ENCODE peak calls at places on chromosomes 3 and 15, in six cellular contexts. S is GM12865, B is IMR-90, N is psoas muscle, F is upper lobe of right lung, Y is stomach. Q is an unnamed sample.

GRCh38 chr3:43998841-43999805 is 242.6 kb upstream of the TOPAZ1 start:
- DNase-seq in F (peak; percentile 68), B (no peak), N (no peak), S (peak; percentile 92), Y (no peak), Q (peak; percentile 63)

GRCh38 chr3:149657458-149657795 is 398 bp downstream of the WWTR1 start:
- DNase-seq in Y (peak; percentile 33), N (peak; percentile 64), F (peak; percentile 83), S (no peak), B (peak; percentile 59), Q (no peak)

GRCh38 chr3:177345049-177345972 is 148.0 kb upstream of the TBL1XR1 start:
- DNase-seq in Y (peak; percentile 90), N (peak; percentile 86), F (peak; percentile 82), S (peak; percentile 71), B (peak; percentile 96), Q (peak; percentile 96)

GRCh38 chr15:88904257-88904807 is 8.8 kb downstream of the MFGE8 start:
- DNase-seq in F (peak; percentile 31), N (no peak), S (no peak), B (no peak), Y (no peak), Q (no peak)

GRCh38 chr3:42116466-42116865 is 25.3 kb downstream of the TRAK1 start:
- DNase-seq in N (no peak), Y (no peak), B (peak; percentile 32), S (no peak), F (no peak), Q (no peak)

GRCh38 chr3:171192176-171192854 is 165.8 kb upstream of the SLC2A2 start:
- DNase-seq in F (no peak), S (no peak), Y (no peak), B (peak; percentile 94), N (no peak), Q (peak; percentile 56)

GRCh38 chr3:168096210-168096795 is 579 bp upstream of the GOLIM4 start:
- DNase-seq in B (peak; percentile 93), Y (peak; percentile 55), F (peak; percentile 79), N (peak; percentile 61), S (peak; percentile 86), Q (peak; percentile 91)

GRCh38 chr3:79184226-79184625 is 583.6 kb downstream of the ROBO1 start:
- DNase-seq in N (no peak), S (no peak), B (no peak), Y (no peak), F (no peak), Q (no peak)

GRCh38 chr3:185930393-185931107 is 7.3 kb downstream of the TRA2B start:
- DNase-seq in N (no peak), Y (no peak), F (no peak), B (peak; percentile 57), S (no peak), Q (no peak)

GRCh38 chr3:151386063-151386462 is 1.5 kb upstream of the P2RY12 start:
- DNase-seq in N (no peak), Y (no peak), S (no peak), B (no peak), F (no peak), Q (no peak)

GRCh38 chr3:83523470-83524073 is 1435.2 kb upstream of the CADM2 start:
- DNase-seq in F (no peak), S (peak; percentile 71), Y (no peak), B (no peak), N (no peak), Q (peak; percentile 83)

GRCh38 chr3:36212291-36212690 is 168.0 kb upstream of the STAC start:
- DNase-seq in F (no peak), N (no peak), S (no peak), Y (no peak), B (no peak), Q (no peak)

GRCh38 chr3:59908280-59908679 is 858.5 kb upstream of the CFAP20DC start:
- DNase-seq in N (no peak), S (no peak), B (no peak), Y (no peak), F (no peak), Q (no peak)

GRCh38 chr3:188863999-188864406 is 307.8 kb upstream of the TPRG1 start:
- DNase-seq in Y (no peak), B (peak; percentile 72), N (no peak), F (no peak), S (no peak), Q (no peak)

GRCh38 chr15:56176996-56177395 is 66.7 kb downstream of the RFX7 start:
- DNase-seq in Y (no peak), N (no peak), S (no peak), F (no peak), B (no peak), Q (peak; percentile 45)

GRCh38 chr3:158742861-158743260 is 10.6 kb upstream of the RARRES1 start:
- DNase-seq in F (no peak), Y (no peak), B (peak; percentile 61), N (no peak), S (no peak), Q (peak; percentile 38)

GRCh38 chr15:41495736-41496599 is 2.3 kb downstream of the ITPKA start:
- DNase-seq in S (no peak), Y (peak; percentile 89), B (no peak), F (no peak), N (no peak), Q (no peak)

GRCh38 chr3:40317061-40317676 is 7.7 kb downstream of the EIF1B start:
- DNase-seq in B (peak; percentile 71), F (no peak), Y (no peak), S (peak; percentile 77), N (no peak), Q (peak; percentile 75)

GRCh38 chr3:42823351-42823750 is 14.1 kb downstream of the ACKR2 start:
- DNase-seq in B (peak; percentile 11), N (no peak), F (no peak), Y (no peak), S (no peak), Q (peak; percentile 98)

GRCh38 chr3:97138914-97139541 is 324.6 kb downstream of the EPHA6 start:
- DNase-seq in Y (no peak), B (no peak), F (no peak), N (no peak), S (peak; percentile 29), Q (peak; percentile 49)

GRCh38 chr3:170233532-170233931 is 11.3 kb downstream of the PRKCI start:
- DNase-seq in F (peak; percentile 75), S (no peak), N (no peak), B (peak; percentile 94), Y (peak; percentile 76), Q (peak; percentile 71)

GRCh38 chr3:188322135-188322892 is 168.4 kb downstream of the LPP start:
- DNase-seq in Y (no peak), F (no peak), B (no peak), N (no peak), S (no peak), Q (peak; percentile 32)

GRCh38 chr3:101042996-101043686 is 49.9 kb upstream of the ABI3BP start:
- DNase-seq in Y (no peak), S (no peak), F (no peak), N (no peak), B (peak; percentile 76), Q (peak; percentile 31)

GRCh38 chr15:59662260-59662659 is 4.9 kb upstream of the GTF2A2 start:
- DNase-seq in Y (no peak), N (no peak), S (no peak), B (peak; percentile 59), F (no peak), Q (no peak)

GRCh38 chr3:147404000-147404799 is 2.1 kb downstream of the ZIC4 start:
- DNase-seq in F (no peak), N (no peak), S (no peak), B (no peak), Y (no peak), Q (no peak)

GRCh38 chr15:101232677-101233076 is 19.2 kb downstream of the CHSY1 start:
- DNase-seq in F (no peak), Y (no peak), S (no peak), N (peak; percentile 36), B (no peak), Q (no peak)

GRCh38 chr15:91031796-91032195 is 9.4 kb upstream of the VPS33B start:
- DNase-seq in F (peak; percentile 44), N (no peak), S (no peak), Y (no peak), B (no peak), Q (no peak)

GRCh38 chr15:22845289-22845900 is 6.9 kb downstream of the NIPA2 start:
- DNase-seq in B (peak; percentile 52), Y (no peak), S (no peak), F (no peak), N (no peak), Q (no peak)

GRCh38 chr15:62323353-62323752 is 158.3 kb upstream of the C2CD4B start:
- DNase-seq in B (no peak), Y (no peak), S (no peak), N (no peak), F (no peak), Q (no peak)

DNA sequence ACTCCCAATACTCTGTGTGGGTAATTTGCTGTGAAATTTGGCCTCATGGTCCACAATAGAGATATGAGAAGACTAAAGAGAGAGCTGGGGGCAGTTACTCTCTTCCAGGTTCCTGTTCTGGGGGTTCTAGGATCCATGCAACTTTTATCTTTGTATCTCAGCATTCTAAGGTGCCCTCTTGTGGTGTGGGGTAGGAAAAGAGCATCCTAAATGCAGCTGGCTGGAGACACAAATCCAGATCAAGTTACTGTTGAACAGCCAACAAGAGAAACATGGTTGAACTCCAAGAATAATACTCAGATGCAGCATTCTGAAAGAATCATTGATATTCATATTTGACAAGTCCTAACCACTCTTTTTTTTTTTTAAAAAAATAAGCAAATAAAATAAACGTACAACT is 238.2 kb downstream of the GREM1 start:
- DNase-seq in B (peak; percentile 95), S (peak; percentile 52), N (no peak), Y (no peak), F (no peak), Q (peak; percentile 67)
- TF ChIP-seq CTCF in B (peak; percentile 79), S (peak; percentile 49), N (peak; percentile 42), Y (no peak), F (peak; percentile 37), Q (peak; percentile 79)

GRCh38 chr3:138845771-138846173 is 11.0 kb upstream of the PIK3CB start:
- DNase-seq in B (no peak), S (no peak), N (no peak), Y (no peak), F (no peak), Q (no peak)
- H3K4me3 ChIP-seq in B (no peak overlapping the region), S (no peak overlapping the region), N (no peak overlapping the region), Y (no peak overlapping the region), F (no peak overlapping the region), Q (no peak overlapping the region)

DNA sequence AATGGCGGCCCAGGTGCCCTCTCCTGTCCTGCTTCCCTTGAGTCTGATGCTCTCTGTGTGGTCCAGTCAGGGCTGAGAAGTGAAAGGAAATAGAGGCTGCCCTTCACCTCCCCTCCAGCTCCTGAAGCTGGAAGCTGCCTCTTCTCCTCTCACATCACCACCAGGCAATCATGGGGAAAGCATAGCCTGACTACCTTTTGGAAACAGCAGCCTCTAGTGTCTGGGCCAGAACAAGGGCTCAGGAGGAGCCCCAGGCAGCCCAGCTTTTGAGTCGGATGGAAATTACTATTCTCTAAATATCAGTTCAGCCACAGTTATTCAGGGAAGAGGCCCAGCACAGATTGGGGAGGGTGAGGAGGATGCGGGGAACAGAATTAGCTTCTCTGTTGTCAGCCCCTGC is 43.3 kb upstream of the CCDC174 start:
- DNase-seq in S (no peak), Y (no peak), F (no peak), N (no peak), B (no peak), Q (no peak)
- TF ChIP-seq CTCF in S (no peak), Y (no peak), F (no peak), N (no peak), B (no peak), Q (peak; percentile 23)

DNA sequence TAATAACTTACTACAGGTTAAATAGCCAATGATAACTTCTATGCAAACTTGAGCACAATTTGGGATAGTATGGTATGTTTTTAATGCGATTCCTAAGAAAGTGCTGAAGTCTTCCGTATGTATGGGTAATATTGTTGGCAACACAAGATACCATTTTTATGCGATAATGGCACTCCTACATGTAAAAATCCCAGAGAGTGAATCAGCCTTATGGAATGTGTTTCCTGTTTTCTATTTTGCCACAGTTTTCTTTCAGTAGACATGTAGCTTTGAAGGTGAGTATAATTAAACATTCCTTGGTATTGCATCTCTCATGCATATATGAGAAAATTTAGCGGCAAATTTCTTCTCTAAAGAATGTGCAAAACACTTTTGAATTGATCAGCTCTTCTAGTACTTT is 396.8 kb upstream of the AZI2 start:
- DNase-seq in Y (no peak), B (no peak), S (no peak), N (no peak), F (no peak), Q (peak; percentile 57)
- H3K4me3 ChIP-seq in Y (no peak overlapping the region), B (no peak overlapping the region), S (no peak overlapping the region), N (no peak overlapping the region), F (no peak overlapping the region), Q (no peak overlapping the region)